ENCODE peak calls at places on chromosome 4, in four cellular contexts. W is skeletal muscle cell, Z is SK-N-SH, E is NCI-H774. K is an unnamed sample.

GRCh38 chr4:25547343-25547742 is 108.3 kb upstream of the SLC34A2 start:
- DNase-seq in W (no peak), Z (no peak), E (no peak), K (no peak)

GRCh38 chr4:5738061-5738460 is 27.1 kb downstream of the EVC start:
- DNase-seq in W (no peak), Z (no peak), E (no peak), K (no peak)

GRCh38 chr4:11602606-11603355 is 174.1 kb upstream of the HS3ST1 start:
- DNase-seq in W (no peak), Z (no peak), E (no peak), K (no peak)

GRCh38 chr4:109571494-109571893 is 11.4 kb downstream of the MCUB start:
- DNase-seq in W (no peak), Z (no peak), E (no peak), K (no peak)

GRCh38 chr4:131091896-131092295 is 1995.9 kb downstream of the C4orf33 start:
- DNase-seq in W (peak; percentile 5), Z (peak; percentile 1), E (no peak), K (peak; percentile 64)

GRCh38 chr4:2135083-2135482 is 76.0 kb downstream of the NAT8L start:
- DNase-seq in W (peak; percentile 9), Z (peak; percentile 49), E (no peak), K (peak; percentile 54)

GRCh38 chr4:45183905-45184304 is 457.5 kb upstream of the GNPDA2 start:
- DNase-seq in W (no peak), Z (no peak), E (no peak), K (no peak)

GRCh38 chr4:173536808-173537429 is 6.9 kb upstream of the HAND2 start:
- DNase-seq in W (no peak), Z (peak; percentile 72), E (no peak), K (no peak)

GRCh38 chr4:125187621-125188176 is 127.1 kb upstream of the FAT4 start:
- DNase-seq in W (peak; percentile 38), Z (no peak), E (no peak), K (peak; percentile 66)

K was measured in astrocyte of the cerebellum.